ENCODE peak calls at places on chromosomes 5 and 9, in seven cellular contexts. Q, C, G, Z, H, Y and M are unnamed samples.

GRCh38 chr5:67266654-67267350 is 70.2 kb upstream of the CD180 start:
- DNase-seq in Q (no peak), C (no peak), G (no peak), Z (no peak), H (no peak), Y (no peak), M (no peak)

GRCh38 chr5:109692011-109692410 is 2.3 kb downstream of the MAN2A1 start:
- DNase-seq in Q (no peak), C (no peak), G (peak), Z (no peak), H (peak), Y (peak), M (no peak)

GRCh38 chr5:140311011-140311467 is 8.1 kb upstream of the PFDN1 start:
- DNase-seq in Q (peak), C (no peak), G (peak), Z (no peak), H (no peak), Y (peak), M (no peak)

GRCh38 chr9:2465921-2466460 is 155.6 kb upstream of the VLDLR start:
- DNase-seq in Q (peak), C (no peak), G (peak), Z (no peak), H (no peak), Y (peak), M (no peak)

GRCh38 chr5:60445427-60445826 is 254.5 kb downstream of the DEPDC1B start:
- DNase-seq in Q (no peak), C (no peak), G (no peak), Z (no peak), H (no peak), Y (no peak), M (no peak)

GRCh38 chr5:86807046-86807712 is 189.4 kb downstream of the COX7C start:
- DNase-seq in Q (peak), C (no peak), G (no peak), Z (no peak), H (no peak), Y (no peak), M (no peak)

GRCh38 chr9:127049044-127049443 is 73.4 kb downstream of the ANGPTL2 start:
- DNase-seq in Q (peak), C (no peak), G (peak), Z (no peak), H (no peak), Y (peak), M (no peak)

GRCh38 chr5:144794922-144795321 is 624.2 kb downstream of the KCTD16 start:
- DNase-seq in Q (no peak), C (no peak), G (peak), Z (no peak), H (peak), Y (peak), M (no peak)

GRCh38 chr5:14775857-14776256 is 95.7 kb downstream of the ANKH start:
- DNase-seq in Q (no peak), C (peak), G (peak), Z (no peak), H (no peak), Y (peak), M (no peak)

GRCh38 chr5:138952962-138953361 is 77.8 kb upstream of the LRRTM2 start:
- DNase-seq in Q (no peak), C (no peak), G (no peak), Z (no peak), H (no peak), Y (no peak), M (no peak)

GRCh38 chr9:1007312-1007711 is 30.9 kb downstream of the DMRT3 start:
- DNase-seq in Q (no peak), C (no peak), G (no peak), Z (no peak), H (no peak), Y (no peak), M (no peak)

GRCh38 chr5:9455826-9456434 is 89.9 kb downstream of the SEMA5A start:
- DNase-seq in Q (no peak), C (no peak), G (no peak), Z (no peak), H (peak), Y (no peak), M (no peak)

GRCh38 chr5:35061216-35061615 is 13.5 kb upstream of the AGXT2 start:
- DNase-seq in Q (peak), C (no peak), G (no peak), Z (no peak), H (no peak), Y (peak), M (no peak)

GRCh38 chr5:176812269-176813259 is 2.2 kb downstream of the UNC5A start:
- DNase-seq in Q (peak), C (no peak), G (peak), Z (no peak), H (peak), Y (no peak), M (no peak)

GRCh38 chr5:33046091-33046490 is 335.0 kb downstream of the NPR3 start:
- DNase-seq in Q (no peak), C (no peak), G (peak), Z (no peak), H (no peak), Y (no peak), M (no peak)

GRCh38 chr5:125491986-125492385 is 745.5 kb upstream of the ZNF608 start:
- DNase-seq in Q (no peak), C (no peak), G (no peak), Z (no peak), H (peak), Y (no peak), M (no peak)

GRCh38 chr9:137078701-137079400 is 1.5 kb downstream of the UAP1L1 start:
- DNase-seq in Q (no peak), C (no peak), G (no peak), Z (no peak), H (peak), Y (no peak), M (no peak)

GRCh38 chr5:1523793-1524480 is at the start of gene LPCAT1:
- DNase-seq in Q (peak), C (peak), G (peak), Z (peak), H (peak), Y (peak), M (peak)

GRCh38 chr9:108674766-108675530 is 180.8 kb downstream of the ACTL7B start:
- DNase-seq in Q (no peak), C (no peak), G (no peak), Z (no peak), H (no peak), Y (no peak), M (no peak)

GRCh38 chr5:145827275-145827674 is 7.9 kb downstream of the PRELID2 start:
- DNase-seq in Q (no peak), C (no peak), G (no peak), Z (no peak), H (no peak), Y (no peak), M (no peak)

GRCh38 chr9:79233542-79233941 is 338.2 kb upstream of the TLE4 start:
- DNase-seq in Q (peak), C (no peak), G (peak), Z (no peak), H (peak), Y (peak), M (no peak)

GRCh38 chr5:57174128-57174849 is 430 bp downstream of the GPBP1 start:
- DNase-seq in Q (peak), C (peak), G (no peak), Z (no peak), H (no peak), Y (no peak), M (no peak)

GRCh38 chr5:65172486-65173129 is 309.1 kb downstream of the ADAMTS6 start:
- DNase-seq in Q (no peak), C (no peak), G (peak), Z (no peak), H (no peak), Y (peak), M (no peak)

GRCh38 chr5:23419115-23419514 is 88.3 kb upstream of the PRDM9 start:
- DNase-seq in Q (no peak), C (no peak), G (no peak), Z (no peak), H (peak), Y (no peak), M (no peak)

GRCh38 chr9:17810728-17811634 is 232.1 kb downstream of the SH3GL2 start:
- DNase-seq in Q (peak), C (no peak), G (peak), Z (no peak), H (peak), Y (peak), M (no peak)

GRCh38 chr9:124239249-124240073 is 18.3 kb upstream of the NEK6 start:
- DNase-seq in Q (no peak), C (no peak), G (no peak), Z (peak), H (no peak), Y (no peak), M (no peak)

GRCh38 chr5:16812911-16813310 is 123.2 kb downstream of the MYO10 start:
- DNase-seq in Q (peak), C (no peak), G (peak), Z (no peak), H (no peak), Y (peak), M (no peak)

GRCh38 chr5:133082128-133082527 is 30.3 kb downstream of the HSPA4 start:
- DNase-seq in Q (no peak), C (no peak), G (no peak), Z (no peak), H (no peak), Y (peak), M (no peak)

GRCh38 chr5:35924122-35924949 is 14.1 kb downstream of the CAPSL start:
- DNase-seq in Q (no peak), C (no peak), G (peak), Z (no peak), H (no peak), Y (peak), M (no peak)

GRCh38 chr9:134557331-134557730 is 84.3 kb upstream of the COL5A1 start:
- DNase-seq in Q (peak), C (no peak), G (no peak), Z (peak), H (no peak), Y (no peak), M (no peak)

GRCh38 chr5:74492230-74492629 is 148.3 kb downstream of the ENC1 start:
- DNase-seq in Q (no peak), C (no peak), G (no peak), Z (no peak), H (no peak), Y (no peak), M (no peak)

GRCh38 chr5:111384220-111384619 is 128.1 kb downstream of the STARD4 start:
- DNase-seq in Q (no peak), C (no peak), G (peak), Z (no peak), H (no peak), Y (no peak), M (no peak)

GRCh38 chr5:149413477-149414210 is 34.6 kb upstream of the IL17B start:
- DNase-seq in Q (no peak), C (no peak), G (no peak), Z (no peak), H (no peak), Y (no peak), M (no peak)
- H3K4me3 ChIP-seq in Q (no peak), C (no peak), G (no peak), Z (peak), H (no peak), Y (no peak), M (no peak)

GRCh38 chr9:128420651-128421473 is at the start of gene CERCAM:
- DNase-seq in Q (peak), C (peak), G (peak), Z (peak), H (peak), Y (peak), M (peak)

GRCh38 chr9:128416432-128417019 is 4.1 kb upstream of the CERCAM start:
- DNase-seq in Q (no peak), C (no peak), G (no peak), Z (no peak), H (no peak), Y (no peak), M (no peak)

GRCh38 chr9:128421474-128422010 is 885 bp downstream of the CERCAM start:
- DNase-seq in Q (no peak), C (no peak), G (peak), Z (peak), H (no peak), Y (no peak), M (no peak)

GRCh38 chr9:128420060-128420650 is 502 bp upstream of the CERCAM start:
- DNase-seq in Q (peak), C (peak), G (peak), Z (peak), H (peak), Y (peak), M (peak)

DNA sequence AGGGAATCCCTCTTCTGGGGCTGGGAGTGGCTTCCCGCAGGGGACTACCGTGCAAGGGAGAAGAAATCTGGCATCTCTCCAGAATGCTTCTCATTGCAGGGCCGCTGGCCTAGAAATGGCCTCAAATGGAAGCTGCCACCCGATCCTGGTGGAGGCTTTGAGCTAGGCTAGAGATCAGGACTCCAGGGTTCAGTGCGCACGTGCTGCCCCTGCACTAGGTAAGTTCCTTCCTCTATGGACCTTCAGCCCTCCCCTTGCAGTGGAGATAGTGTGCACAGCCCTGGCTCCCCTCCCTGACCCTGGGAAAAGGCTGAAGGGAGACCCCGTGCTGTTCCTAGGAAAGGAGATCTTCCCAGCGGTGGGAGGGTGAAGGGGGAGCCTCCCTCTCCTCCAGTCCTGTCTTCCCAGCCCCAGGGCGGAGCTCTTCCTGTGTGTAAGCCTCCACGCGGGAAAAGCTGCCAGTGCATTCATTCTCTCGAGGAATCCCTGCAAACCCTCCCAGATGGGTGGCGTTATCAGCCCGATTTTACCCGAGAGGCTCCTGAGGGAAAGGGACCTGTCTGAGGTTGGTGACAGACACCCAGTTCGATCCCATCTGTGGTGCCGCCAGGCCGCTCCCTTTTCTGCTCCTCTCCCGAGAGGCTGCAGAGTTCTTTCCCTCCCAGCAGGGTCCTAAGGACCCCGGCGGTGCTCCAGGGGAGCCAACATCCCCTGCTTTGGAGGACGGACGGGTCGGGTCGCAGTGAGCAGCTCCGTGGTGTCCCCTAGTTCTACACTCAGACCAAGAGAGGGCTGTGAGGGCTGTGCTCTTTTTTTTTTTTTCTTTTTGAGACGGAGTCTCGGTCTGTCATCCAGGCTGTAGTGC is 1.4 kb upstream of the CERCAM start:
- DNase-seq in Q (peak), C (no peak), G (no peak), Z (no peak), H (peak), Y (peak), M (no peak)
- H3K4me3 ChIP-seq in Q (no peak), C (no peak), G (peak), Z (peak), H (no peak), Y (no peak), M (peak)

DNA sequence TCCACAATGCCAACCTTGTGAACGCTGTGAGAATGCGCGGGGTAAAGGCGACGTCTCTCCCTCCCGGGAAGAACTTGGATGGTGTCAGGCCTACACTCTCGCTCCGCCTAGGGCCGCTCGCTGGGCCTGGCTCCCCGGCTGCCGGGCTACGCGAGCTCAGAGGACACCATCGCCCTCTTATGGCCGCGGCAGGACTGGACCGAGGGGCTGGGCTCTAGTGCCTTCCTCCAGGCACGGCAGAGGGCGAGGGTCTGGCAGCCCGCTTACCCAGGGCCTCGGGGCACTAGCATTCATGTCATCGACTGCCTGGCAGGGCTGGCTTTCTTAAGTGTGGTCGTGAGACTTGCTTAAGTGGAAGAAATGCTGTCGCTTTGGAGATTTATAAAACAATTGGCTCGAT is 1.2 kb upstream of the EXOSC2 start:
- DNase-seq in Q (peak), C (peak), G (no peak), Z (peak), H (peak), Y (no peak), M (no peak)
- H3K4me3 ChIP-seq in Q (no peak), C (no peak), G (no peak), Z (no peak), H (peak), Y (no peak), M (peak)

GRCh38 chr5:119274024-119274766 is 81.6 kb upstream of the TNFAIP8 start:
- DNase-seq in Q (peak), C (no peak), G (no peak), Z (no peak), H (no peak), Y (peak), M (no peak)
- H3K4me3 ChIP-seq in Q (no peak), C (no peak), G (no peak), Z (no peak), H (no peak), Y (no peak), M (peak)

DNA sequence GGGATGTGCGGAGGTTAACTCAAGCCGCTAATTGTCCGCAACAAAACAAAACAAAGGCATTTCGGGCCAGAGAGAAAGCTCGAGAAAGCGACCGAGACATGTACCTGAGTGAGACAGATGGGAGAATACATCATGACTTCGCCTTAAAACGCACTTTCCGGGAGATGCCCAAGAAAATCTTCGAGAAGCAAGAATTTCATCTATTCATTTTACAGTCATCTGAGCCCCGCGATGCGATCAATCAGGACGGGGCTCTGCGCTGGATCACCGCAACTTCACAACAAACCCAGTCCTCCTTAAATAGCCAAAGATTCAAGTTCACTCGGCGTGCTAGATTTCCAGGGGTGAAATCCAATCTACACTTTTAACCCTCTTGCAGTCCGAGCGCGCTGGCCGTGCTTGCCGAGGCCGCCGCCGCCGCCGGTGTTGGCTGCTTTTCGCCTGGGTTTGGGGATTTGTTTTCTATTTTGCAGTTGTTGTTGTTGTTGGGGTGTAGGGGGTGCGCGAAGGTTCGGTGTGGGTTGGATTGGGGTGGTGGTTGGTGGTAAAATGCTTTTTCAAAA is 482 bp downstream of the NFIB start:
- DNase-seq in Q (peak), C (peak), G (peak), Z (peak), H (peak), Y (peak), M (no peak)
- H3K4me3 ChIP-seq in Q (peak), C (peak), G (peak), Z (peak), H (peak), Y (peak), M (no peak)

DNA sequence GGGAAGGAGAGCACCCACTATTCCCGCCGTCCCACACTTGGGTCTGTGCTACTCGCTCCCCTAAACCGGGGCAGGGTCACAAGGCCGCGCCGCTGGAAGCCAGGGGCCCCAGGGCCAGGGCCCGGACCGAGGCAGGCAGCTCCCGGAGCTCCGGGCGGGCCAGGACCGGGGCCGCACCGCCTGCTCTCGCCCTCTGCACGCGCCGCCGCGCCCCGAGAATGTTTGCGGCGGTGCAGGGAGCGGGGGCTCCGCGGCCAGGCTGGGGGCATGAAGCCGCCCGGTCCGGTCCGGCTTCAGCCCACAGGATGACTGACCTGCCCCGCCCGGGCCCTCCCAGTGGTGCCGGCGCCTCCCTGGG is 412 bp downstream of the CTSV start:
- DNase-seq in Q (no peak), C (peak), G (no peak), Z (no peak), H (no peak), Y (no peak), M (no peak)
- H3K4me3 ChIP-seq in Q (peak), C (peak), G (peak), Z (peak), H (peak), Y (peak), M (peak)

GRCh38 chr5:160237571-160238093 is 8.3 kb downstream of the FABP6 start:
- DNase-seq in Q (no peak), C (no peak), G (no peak), Z (no peak), H (no peak), Y (no peak), M (no peak)
- H3K4me3 ChIP-seq in Q (no peak), C (no peak), G (no peak), Z (no peak), H (no peak), Y (no peak), M (no peak)